ENCODE peak calls at places on chromosomes 12 and 14, in seven cellular contexts. K is foreskin keratinocyte, E is trophoblast cell, P is keratinocyte, C is mammary epithelial cell, B is tibial nerve, M is HepG2. H is an unnamed sample.

GRCh38 chr12:13404631-13405473 is 208.3 kb downstream of the EMP1 start:
- DNase-seq in K (no peak), E (no peak), P (no peak), C (peak), B (no peak), M (no peak), H (no peak)

GRCh38 chr14:50631408-50631821 is 36.7 kb downstream of the SAV1 start:
- DNase-seq in K (no peak), E (no peak), P (no peak), C (no peak), B (no peak), M (no peak), H (no peak)

GRCh38 chr14:77094672-77095284 is 3.3 kb upstream of the CIPC start:
- DNase-seq in K (no peak), E (peak), P (no peak), C (peak), B (peak), M (peak), H (peak)

GRCh38 chr14:89892953-89893352 is 61.6 kb downstream of the EFCAB11 start:
- DNase-seq in K (no peak), E (no peak), P (no peak), C (no peak), B (no peak), M (no peak), H (no peak)

GRCh38 chr12:56038022-56038665 is 3.6 kb upstream of the RPS26 start:
- DNase-seq in K (no peak), E (no peak), P (no peak), C (no peak), B (no peak), M (no peak), H (no peak)

GRCh38 chr12:95337176-95337575 is 119.6 kb downstream of the VEZT start:
- DNase-seq in K (no peak), E (no peak), P (no peak), C (no peak), B (no peak), M (no peak), H (no peak)

GRCh38 chr12:67077617-67078016 is 191.5 kb upstream of the CAND1 start:
- DNase-seq in K (peak), E (no peak), P (peak), C (peak), B (no peak), M (no peak), H (peak)

GRCh38 chr14:60590907-60591510 is 58.3 kb downstream of the SIX1 start:
- DNase-seq in K (no peak), E (no peak), P (no peak), C (no peak), B (no peak), M (no peak), H (no peak)

GRCh38 chr12:52808573-52809160 is 5.2 kb downstream of the KRT4 start:
- DNase-seq in K (no peak), E (no peak), P (no peak), C (no peak), B (no peak), M (no peak), H (no peak)

GRCh38 chr12:131928080-131928764 is 854 bp upstream of the PUS1 start:
- DNase-seq in K (no peak), E (peak), P (no peak), C (no peak), B (no peak), M (no peak), H (no peak)

GRCh38 chr12:40378721-40379120 is 153.9 kb downstream of the LRRK2 start:
- DNase-seq in K (no peak), E (no peak), P (no peak), C (no peak), B (no peak), M (no peak), H (no peak)

GRCh38 chr12:32301216-32301615 is 98.1 kb upstream of the FGD4 start:
- DNase-seq in K (no peak), E (no peak), P (no peak), C (no peak), B (no peak), M (no peak), H (no peak)

GRCh38 chr14:54625158-54625557 is 58.2 kb downstream of the SAMD4A start:
- DNase-seq in K (no peak), E (peak), P (no peak), C (no peak), B (no peak), M (no peak), H (no peak)

GRCh38 chr14:99758915-99759545 is 34.2 kb upstream of the EML1 start:
- DNase-seq in K (no peak), E (no peak), P (no peak), C (no peak), B (no peak), M (no peak), H (no peak)

GRCh38 chr14:92209141-92209540 is 87.4 kb downstream of the CPSF2 start:
- DNase-seq in K (no peak), E (no peak), P (no peak), C (no peak), B (no peak), M (no peak), H (no peak)

GRCh38 chr12:4257442-4257841 is 16.1 kb upstream of the CCND2 start:
- DNase-seq in K (no peak), E (no peak), P (no peak), C (no peak), B (no peak), M (no peak), H (no peak)

GRCh38 chr14:102155150-102155549 is 15.5 kb downstream of the WDR20 start:
- DNase-seq in K (no peak), E (no peak), P (no peak), C (no peak), B (no peak), M (peak), H (no peak)

GRCh38 chr14:97077253-97077653 is 280.1 kb downstream of the VRK1 start:
- DNase-seq in K (peak), E (peak), P (no peak), C (peak), B (peak), M (no peak), H (peak)

GRCh38 chr14:52069617-52070431 is 965 bp upstream of the NID2 start:
- DNase-seq in K (no peak), E (no peak), P (no peak), C (no peak), B (peak), M (no peak), H (no peak)

GRCh38 chr14:35384386-35385041 is 20.0 kb downstream of the NFKBIA start:
- DNase-seq in K (no peak), E (peak), P (no peak), C (no peak), B (no peak), M (peak), H (no peak)

GRCh38 chr12:67920432-67920831 is 68.8 kb upstream of the IFNG-AS1 start:
- DNase-seq in K (peak), E (peak), P (no peak), C (peak), B (no peak), M (no peak), H (peak)

GRCh38 chr14:75247286-75247922 is 31.2 kb upstream of the FOS start:
- DNase-seq in K (no peak), E (no peak), P (no peak), C (no peak), B (no peak), M (peak), H (no peak)

GRCh38 chr12:111322336-111323250 is 46.3 kb downstream of the PHETA1 start:
- DNase-seq in K (no peak), E (no peak), P (no peak), C (no peak), B (no peak), M (no peak), H (no peak)

GRCh38 chr12:27615331-27615891 is 80.8 kb upstream of the REP15 start:
- DNase-seq in K (no peak), E (peak), P (no peak), C (no peak), B (no peak), M (no peak), H (no peak)

GRCh38 chr12:7472060-7472459 is 28.1 kb upstream of the CD163L1 start:
- DNase-seq in K (no peak), E (no peak), P (no peak), C (no peak), B (no peak), M (no peak), H (no peak)

GRCh38 chr12:105257321-105257728 is 21.4 kb upstream of the APPL2 start:
- DNase-seq in K (peak), E (peak), P (peak), C (peak), B (no peak), M (no peak), H (peak)

GRCh38 chr12:91781114-91781513 is 364.5 kb downstream of the BTG1 start:
- DNase-seq in K (no peak), E (no peak), P (no peak), C (peak), B (no peak), M (no peak), H (no peak)

GRCh38 chr12:9064815-9065606 is 50.7 kb downstream of the A2M start:
- DNase-seq in K (peak), E (peak), P (peak), C (peak), B (peak), M (peak), H (peak)

DNA sequence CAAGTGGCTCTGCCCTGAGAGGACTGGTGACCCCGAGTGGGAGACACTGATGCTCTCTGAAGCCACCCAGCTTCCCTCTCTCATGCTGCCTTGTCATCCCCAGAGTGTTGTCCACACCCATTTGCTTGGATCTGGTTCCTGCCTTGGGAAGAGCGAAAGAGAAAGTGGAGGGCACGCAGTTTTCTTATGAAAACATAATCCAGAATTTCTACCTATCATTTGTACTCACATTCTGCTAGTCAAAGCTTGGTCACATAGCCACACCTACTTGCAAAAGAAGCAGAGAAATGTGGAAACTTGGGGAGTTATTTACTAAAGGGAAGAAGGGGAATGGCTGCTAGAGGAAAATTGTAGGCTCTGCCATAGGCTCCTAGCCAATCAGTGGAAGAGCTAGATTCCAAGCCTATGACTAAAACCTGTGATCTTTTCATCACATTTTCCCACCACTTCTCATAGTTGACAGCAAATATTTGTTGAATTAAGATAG is 326.3 kb downstream of the ZFP36L1 start:
- DNase-seq in K (peak), E (peak), P (peak), C (peak), B (no peak), M (peak), H (peak)
- H3K27ac ChIP-seq in K (peak), E (no peak), P (peak), C (peak), B (peak), M (no peak), H (peak)

GRCh38 chr14:103856105-103856504 is 8.7 kb upstream of the PPP1R13B start:
- DNase-seq in K (no peak), E (no peak), P (no peak), C (no peak), B (no peak), M (no peak), H (no peak)

GRCh38 chr14:103854017-103854808 is 6.8 kb upstream of the PPP1R13B start:
- DNase-seq in K (no peak), E (peak), P (no peak), C (no peak), B (no peak), M (no peak), H (no peak)

GRCh38 chr14:103855734-103856095 is 8.3 kb upstream of the PPP1R13B start:
- DNase-seq in K (no peak), E (no peak), P (no peak), C (no peak), B (no peak), M (no peak), H (no peak)

GRCh38 chr14:103857256-103857655 is 9.9 kb upstream of the PPP1R13B start:
- DNase-seq in K (no peak), E (no peak), P (no peak), C (no peak), B (no peak), M (no peak), H (no peak)

DNA sequence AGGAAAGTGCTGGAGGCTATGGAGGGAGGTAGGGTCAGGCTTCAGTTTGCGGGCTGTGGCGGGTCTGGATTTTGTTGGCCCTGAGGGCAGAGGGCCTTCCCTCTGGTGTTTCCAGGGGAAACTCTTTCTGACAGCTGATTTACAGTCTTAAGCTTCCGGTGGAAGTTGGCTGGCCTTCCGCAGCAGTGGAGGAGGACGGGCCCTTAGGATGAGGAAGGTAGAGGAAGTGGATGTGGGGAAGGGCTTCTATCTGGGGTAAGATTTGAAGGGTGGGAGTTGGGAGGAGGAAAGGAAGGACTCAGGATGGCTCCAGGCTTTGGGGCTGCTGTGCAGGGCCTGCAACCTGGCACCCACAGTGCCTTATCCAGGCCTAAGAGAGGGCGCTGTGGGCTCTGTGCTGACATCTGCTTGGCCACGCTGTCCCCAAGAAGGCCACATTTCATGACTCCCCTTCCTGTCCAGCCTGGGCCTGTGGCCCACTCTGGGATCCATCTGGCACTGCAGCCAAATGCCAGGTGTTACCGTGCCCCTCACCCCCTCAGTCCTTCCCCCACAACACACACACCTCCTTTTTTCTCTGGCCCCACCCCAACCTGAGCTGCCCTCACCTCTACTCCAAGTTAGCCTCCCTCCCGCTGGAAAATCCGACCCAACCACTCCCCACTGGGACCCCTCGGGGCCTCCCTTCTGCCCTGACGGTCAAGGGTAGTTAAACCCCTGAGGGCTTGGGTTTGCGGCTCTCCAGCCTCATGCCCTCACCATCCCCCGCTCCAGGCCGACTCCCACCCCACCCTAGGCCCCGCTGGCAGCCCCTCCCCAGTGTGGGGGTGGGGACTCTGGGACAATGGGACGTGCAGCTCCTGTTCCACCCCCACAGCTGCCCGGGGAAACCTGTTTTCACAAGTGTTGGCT is 7.7 kb upstream of the PPP1R13B start:
- DNase-seq in K (no peak), E (peak), P (no peak), C (peak), B (no peak), M (peak), H (no peak)
- H3K27ac ChIP-seq in K (no peak), E (peak), P (no peak), C (no peak), B (peak), M (peak), H (peak)

DNA sequence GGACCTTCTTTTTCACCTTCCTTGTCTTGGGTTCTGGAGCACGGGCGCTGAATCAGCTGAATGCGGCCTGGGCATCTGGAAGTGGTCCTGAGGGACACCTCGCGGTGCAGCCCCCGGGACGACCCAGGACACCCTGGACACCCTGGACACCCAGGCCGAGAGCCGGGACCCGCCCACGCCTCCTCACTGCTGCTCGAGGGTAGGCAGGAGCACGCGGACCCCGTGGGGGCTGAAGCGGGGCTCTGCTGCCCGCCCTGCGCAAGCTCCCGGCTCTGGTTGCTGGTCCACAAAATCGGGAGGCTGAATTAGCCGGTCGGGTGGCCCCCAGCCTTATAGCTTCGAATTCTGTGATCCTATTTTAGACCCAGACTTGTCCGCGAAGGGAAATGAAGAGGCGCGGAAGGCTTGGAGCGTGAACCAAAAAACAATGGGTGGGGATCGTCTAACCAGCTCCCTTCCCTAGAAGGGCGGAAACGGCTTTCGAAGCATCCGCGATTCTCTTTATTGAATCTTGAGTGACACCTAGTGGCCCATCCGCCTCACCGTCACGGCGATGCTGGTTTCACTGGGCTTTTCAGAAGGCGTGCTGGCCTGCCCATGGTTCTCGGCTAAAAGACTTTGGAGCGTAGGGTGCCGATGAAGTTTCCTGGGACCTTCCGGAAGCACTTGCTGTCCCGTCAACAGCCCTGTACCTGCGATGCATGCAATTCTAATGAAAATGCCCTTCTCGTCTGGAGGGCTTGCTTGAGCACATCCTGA is 46.3 kb upstream of the PLXNC1 start:
- DNase-seq in K (peak), E (peak), P (no peak), C (peak), B (peak), M (peak), H (peak)
- H3K27ac ChIP-seq in K (no peak), E (no peak), P (peak), C (no peak), B (no peak), M (no peak), H (peak)

DNA sequence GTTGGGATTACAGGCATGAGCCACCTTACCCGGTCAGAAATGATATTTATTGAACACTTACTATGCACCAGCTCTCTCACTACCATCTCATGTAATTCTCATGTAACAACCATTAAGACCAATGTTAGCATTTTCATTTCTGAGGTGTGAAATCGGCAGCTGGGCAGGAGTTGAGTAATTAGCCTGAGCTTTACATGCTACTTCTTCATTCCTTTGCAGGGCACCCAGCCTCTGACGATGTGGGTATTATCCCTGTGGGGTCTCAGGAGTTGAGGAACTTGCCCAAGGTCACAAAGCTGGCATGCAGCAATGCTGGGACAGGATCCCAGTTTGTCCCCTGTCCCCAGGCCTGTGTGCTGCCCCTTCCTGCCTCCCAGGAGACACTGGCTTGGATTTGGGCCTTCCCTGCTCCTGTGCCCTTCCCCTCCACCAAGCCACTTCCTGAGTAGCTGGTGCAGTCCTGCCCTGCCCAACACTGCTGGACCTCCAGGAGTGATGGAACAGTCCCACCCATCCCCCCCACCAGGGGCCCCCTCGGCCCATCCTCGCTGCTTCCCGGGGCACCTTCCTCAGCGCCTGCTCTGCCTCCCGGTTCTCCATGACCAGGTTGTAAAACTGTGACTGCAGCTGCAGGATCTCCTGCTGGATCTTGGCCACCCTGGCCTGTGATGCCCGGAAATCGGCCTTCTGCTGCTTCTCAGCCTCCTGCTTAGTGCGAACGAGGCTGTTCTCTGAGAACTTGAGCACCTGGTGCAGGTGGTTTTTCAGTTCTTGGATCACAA is 14.7 kb downstream of the RITA1 start:
- DNase-seq in K (no peak), E (no peak), P (no peak), C (no peak), B (no peak), M (no peak), H (no peak)
- H3K27ac ChIP-seq in K (no peak), E (no peak), P (no peak), C (no peak), B (no peak), M (no peak), H (no peak)

DNA sequence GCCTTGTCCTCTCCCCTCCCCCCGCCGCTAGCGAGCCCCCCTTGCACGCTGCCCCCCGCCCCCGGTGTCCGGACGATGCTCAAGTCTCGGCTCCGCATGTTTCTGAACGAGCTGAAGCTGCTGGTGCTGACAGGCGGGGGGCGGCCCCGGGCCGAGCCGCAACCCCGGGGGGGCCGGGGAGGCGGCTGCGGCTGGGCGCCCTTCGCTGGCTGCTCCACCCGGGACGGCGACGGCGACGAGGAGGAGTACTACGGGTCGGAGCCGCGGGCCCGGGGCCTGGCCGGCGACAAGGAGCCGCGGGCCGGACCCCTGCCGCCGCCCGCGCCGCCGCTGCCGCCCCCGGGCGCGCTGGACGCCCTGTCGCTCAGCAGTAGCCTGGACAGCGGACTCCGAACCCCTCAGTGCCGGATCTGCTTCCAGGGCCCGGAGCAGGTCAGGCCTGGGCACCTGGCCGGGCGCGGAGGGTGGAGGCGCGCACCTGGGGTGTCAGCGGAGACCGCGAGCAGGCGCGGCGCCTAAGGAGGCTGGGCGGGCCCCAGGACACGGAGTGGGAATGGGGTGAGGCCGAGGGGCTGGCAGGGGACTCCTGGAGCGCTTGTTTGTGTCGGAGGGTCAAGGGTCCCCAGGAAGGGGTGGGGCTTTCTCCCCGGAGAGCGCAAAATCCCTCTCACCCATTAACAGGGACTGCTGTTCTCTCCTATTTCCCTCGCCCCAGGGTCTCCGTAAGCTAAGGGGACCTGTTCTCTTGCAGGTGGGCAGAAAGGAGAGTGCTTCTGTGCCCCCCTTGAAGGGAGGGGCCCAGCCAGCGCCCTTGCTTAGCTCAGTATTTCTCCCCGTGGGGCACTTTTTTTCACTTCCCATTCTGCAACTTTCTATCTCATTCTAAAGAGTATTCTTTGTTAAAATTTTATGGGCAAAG is 810 bp downstream of the MARCHF9 start:
- DNase-seq in K (no peak), E (peak), P (no peak), C (no peak), B (no peak), M (no peak), H (no peak)
- H3K27ac ChIP-seq in K (no peak), E (no peak), P (no peak), C (no peak), B (peak), M (peak), H (peak)

H was measured in RWPE1.